ENCODE peak calls at places on chromosome X, in five cellular contexts. V is GM10248; Z is activated T-cell treated with anti-CD3 and anti-CD28 coated beads, Interleukin-2, amount 50 U/mL, for 72 hours; R is activated naive CD8-positive, alpha-beta T cell treated with anti-CD3 and anti-CD28 coated beads, Interleukin-2, amount 50 U/mL, for 24 hours; Q is NCI-H2029. T is an unnamed sample.

GRCh38 chrX:134599173-134599914 is 58.9 kb downstream of the PLAC1 start:
- DNase-seq in V (no peak), Z (peak), R (peak), Q (no peak), T (no peak)

GRCh38 chrX:16653424-16653823 is 3.5 kb downstream of the S100G start:
- DNase-seq in V (no peak), Z (no peak), R (no peak), Q (no peak), T (no peak)

GRCh38 chrX:47749185-47749967 is 87.3 kb upstream of the ZNF81 start:
- DNase-seq in V (no peak), Z (no peak), R (no peak), Q (no peak), T (no peak)

GRCh38 chrX:40062525-40063193 is 35.1 kb downstream of the BCOR start:
- DNase-seq in V (no peak), Z (no peak), R (no peak), Q (no peak), T (no peak)

GRCh38 chrX:16825306-16826035 is 39.2 kb downstream of the TXLNG start:
- DNase-seq in V (no peak), Z (no peak), R (no peak), Q (no peak), T (no peak)

GRCh38 chrX:12379666-12380065 is 241.4 kb downstream of the FRMPD4 start:
- DNase-seq in V (no peak), Z (no peak), R (no peak), Q (no peak), T (no peak)

GRCh38 chrX:102976793-102977495 is 39.9 kb downstream of the RAB40AL start:
- DNase-seq in V (no peak), Z (no peak), R (no peak), Q (no peak), T (no peak)

GRCh38 chrX:13028871-13029336 is 15.5 kb downstream of the FAM9C start:
- DNase-seq in V (no peak), Z (no peak), R (no peak), Q (no peak), T (no peak)

GRCh38 chrX:56232221-56233082 is at the start of gene KLF8:
- DNase-seq in V (peak), Z (peak), R (peak), Q (no peak), T (peak)

GRCh38 chrX:153662266-153662665 is 11.3 kb downstream of the PNCK start:
- DNase-seq in V (peak), Z (peak), R (peak), Q (no peak), T (peak)

GRCh38 chrX:155094468-155095061 is 23.3 kb downstream of the BRCC3 start:
- DNase-seq in V (no peak), Z (peak), R (no peak), Q (peak), T (no peak)

GRCh38 chrX:101383679-101384078 is 2.3 kb downstream of the BTK start:
- DNase-seq in V (peak), Z (no peak), R (no peak), Q (no peak), T (no peak)

GRCh38 chrX:23884427-23885024 is 23.2 kb downstream of the APOO start:
- DNase-seq in V (no peak), Z (no peak), R (no peak), Q (no peak), T (no peak)

GRCh38 chrX:131675596-131676194 is 131.8 kb downstream of the OR13H1 start:
- DNase-seq in V (peak), Z (no peak), R (no peak), Q (no peak), T (no peak)

GRCh38 chrX:10089378-10089795 is 67.4 kb upstream of the CLCN4 start:
- DNase-seq in V (no peak), Z (no peak), R (no peak), Q (peak), T (no peak)

GRCh38 chrX:110561036-110561435 is 202.4 kb downstream of the RTL9 start:
- DNase-seq in V (no peak), Z (no peak), R (no peak), Q (no peak), T (no peak)

GRCh38 chrX:37921758-37922157 is 74.4 kb upstream of the DYNLT3 start:
- DNase-seq in V (no peak), Z (no peak), R (no peak), Q (no peak), T (no peak)

GRCh38 chrX:138856881-138857280 is 145.4 kb upstream of the FGF13 start:
- DNase-seq in V (no peak), Z (no peak), R (no peak), Q (no peak), T (no peak)

GRCh38 chrX:151177141-151178027 is 1.0 kb downstream of the GPR50 start:
- DNase-seq in V (no peak), Z (no peak), R (no peak), Q (no peak), T (no peak)

GRCh38 chrX:7950865-7951264 is 23.7 kb upstream of the PNPLA4 start:
- DNase-seq in V (peak), Z (no peak), R (no peak), Q (no peak), T (no peak)

GRCh38 chrX:94123062-94123461 is 449.1 kb downstream of the FAM133A start:
- DNase-seq in V (no peak), Z (no peak), R (no peak), Q (no peak), T (no peak)

GRCh38 chrX:15579778-15580747 is 20.7 kb downstream of the ACE2 start:
- DNase-seq in V (no peak), Z (no peak), R (no peak), Q (no peak), T (no peak)

T was measured in prostate gland.